ENCODE peak calls at places on chromosomes 6 and 20, in nine cellular contexts. Y, G, Q, X, B, S, T, A and H are unnamed samples.

GRCh38 chr6:42099340-42100028 is 42.9 kb downstream of the C6orf132 start:
- DNase-seq in S (no peak), B (no peak), Y (peak), A (peak), G (peak), T (no peak), Q (no peak), X (no peak), H (no peak)

GRCh38 chr6:105272783-105273182 is 93.0 kb upstream of the POPDC3 start:
- DNase-seq in Q (no peak), B (no peak), A (peak), T (no peak), S (peak), Y (peak), G (peak), X (peak), H (no peak)

GRCh38 chr6:40721252-40721936 is 134.2 kb upstream of the LRFN2 start:
- DNase-seq in X (no peak), Y (no peak), B (no peak), G (no peak), Q (no peak), A (no peak), S (no peak), T (no peak), H (no peak)

GRCh38 chr6:134421496-134421895 is 103.6 kb upstream of the SGK1 start:
- DNase-seq in B (no peak), X (no peak), T (no peak), Q (no peak), S (no peak), G (no peak), Y (peak), A (peak), H (no peak)

GRCh38 chr6:118476554-118476953 is 71.5 kb upstream of the PLN start:
- DNase-seq in T (no peak), S (no peak), G (no peak), A (no peak), Y (no peak), Q (no peak), X (no peak), B (no peak), H (no peak)

GRCh38 chr20:49569403-49570115 is 1.6 kb upstream of the PTGIS start:
- DNase-seq in Y (peak), X (peak), S (no peak), G (no peak), A (no peak), Q (no peak), T (no peak), B (no peak), H (no peak)

GRCh38 chr20:5612476-5613291 is 137.5 kb upstream of the SHLD1 start:
- DNase-seq in A (peak), S (no peak), X (no peak), Q (no peak), G (no peak), B (no peak), Y (peak), T (no peak), H (no peak)

GRCh38 chr6:3039384-3039783 is 28.9 kb upstream of the RIPK1 start:
- DNase-seq in A (no peak), B (no peak), Y (no peak), Q (no peak), S (no peak), X (no peak), T (no peak), G (no peak), H (no peak)

GRCh38 chr6:128364766-128365519 is 155.5 kb downstream of the PTPRK start:
- DNase-seq in Q (no peak), X (no peak), S (no peak), Y (peak), G (no peak), A (no peak), B (no peak), T (no peak), H (no peak)

GRCh38 chr6:126773122-126773805 is 345.2 kb upstream of the RSPO3 start:
- DNase-seq in S (no peak), Q (no peak), Y (no peak), X (no peak), A (peak), T (no peak), B (no peak), G (no peak), H (no peak)

GRCh38 chr6:5175195-5175594 is 85.6 kb downstream of the LYRM4 start:
- DNase-seq in Y (no peak), T (no peak), G (no peak), A (no peak), Q (no peak), S (peak), X (peak), B (no peak), H (no peak)

GRCh38 chr6:88380083-88380482 is 213.9 kb upstream of the CNR1 start:
- DNase-seq in T (peak), B (no peak), S (peak), Q (no peak), Y (peak), A (peak), X (no peak), G (peak), H (peak)

GRCh38 chr20:4613718-4614620 is 107.7 kb upstream of the PRND start:
- DNase-seq in G (peak), Q (peak), B (no peak), S (peak), Y (no peak), A (peak), T (no peak), X (peak), H (peak)

GRCh38 chr6:167697316-167697715 is 129.4 kb upstream of the AFDN start:
- DNase-seq in G (no peak), B (no peak), Y (no peak), T (no peak), Q (no peak), X (no peak), S (no peak), A (no peak), H (no peak)

GRCh38 chr6:1759877-1760276 is 150.2 kb downstream of the FOXC1 start:
- DNase-seq in S (no peak), Q (no peak), G (no peak), X (no peak), T (no peak), A (no peak), B (no peak), Y (no peak), H (no peak)

GRCh38 chr6:35328108-35328723 is 14.1 kb upstream of the PPARD start:
- DNase-seq in G (no peak), B (no peak), X (peak), S (no peak), Y (no peak), Q (no peak), T (no peak), A (no peak), H (no peak)

GRCh38 chr6:123925360-123925759 is 121.7 kb downstream of the NKAIN2 start:
- DNase-seq in S (no peak), A (peak), G (no peak), Q (no peak), Y (peak), B (no peak), X (no peak), T (no peak), H (no peak)

GRCh38 chr6:27672113-27672799 is 199.4 kb upstream of the ZNF184 start:
- DNase-seq in Q (no peak), S (peak), Y (peak), A (peak), T (no peak), B (no peak), X (peak), G (no peak), H (no peak)

GRCh38 chr6:71103150-71103549 is 146.3 kb upstream of the B3GAT2 start:
- DNase-seq in T (no peak), S (no peak), Q (no peak), Y (no peak), X (no peak), A (no peak), G (no peak), B (no peak), H (no peak)

GRCh38 chr6:116229287-116229913 is 24.5 kb downstream of the TSPYL4 start:
- DNase-seq in G (peak), Y (peak), X (peak), A (peak), B (peak), Q (no peak), T (peak), S (peak), H (peak)

GRCh38 chr6:12288844-12289654 is 1.1 kb upstream of the EDN1 start:
- DNase-seq in X (peak), T (no peak), S (peak), A (peak), Q (peak), Y (peak), G (peak), B (no peak), H (no peak)

GRCh38 chr6:35728663-35729348 is 8.0 kb upstream of the ARMC12 start:
- DNase-seq in X (no peak), S (no peak), Q (peak), A (no peak), G (peak), B (no peak), Y (no peak), T (peak), H (no peak)

GRCh38 chr6:24985313-24985712 is 49.6 kb upstream of the RIPOR2 start:
- DNase-seq in B (no peak), G (no peak), X (peak), Q (no peak), S (no peak), A (no peak), T (no peak), Y (no peak), H (no peak)

GRCh38 chr20:38973546-38974120 is 11.5 kb downstream of the DHX35 start:
- DNase-seq in Q (no peak), X (no peak), A (peak), G (peak), S (no peak), B (no peak), Y (peak), T (no peak), H (peak)

GRCh38 chr6:159972506-159973268 is 3.8 kb downstream of the IGF2R start:
- DNase-seq in S (no peak), Y (no peak), Q (no peak), X (no peak), G (no peak), T (no peak), B (no peak), A (no peak), H (no peak)

GRCh38 chr6:43115365-43115764 is 39.3 kb downstream of the PTK7 start:
- DNase-seq in A (no peak), Y (no peak), Q (no peak), X (no peak), S (no peak), B (no peak), T (no peak), G (no peak), H (no peak)

GRCh38 chr20:50320910-50321796 is 130.5 kb downstream of the CEBPB start:
- DNase-seq in B (peak), S (peak), A (peak), Y (peak), Q (no peak), G (peak), T (peak), X (peak), H (no peak)

GRCh38 chr20:10949930-10950783 is 276.4 kb upstream of the JAG1 start:
- DNase-seq in G (no peak), Y (no peak), B (no peak), T (no peak), A (no peak), X (no peak), S (no peak), Q (no peak), H (no peak)

GRCh38 chr6:6696867-6697531 is 108.5 kb downstream of the LY86 start:
- DNase-seq in T (no peak), X (peak), G (peak), S (peak), Y (peak), A (peak), B (no peak), Q (no peak), H (peak)

GRCh38 chr20:48777821-48778220 is 50.0 kb downstream of the PREX1 start:
- DNase-seq in S (no peak), G (no peak), B (no peak), T (no peak), Y (no peak), Q (no peak), X (no peak), A (no peak), H (no peak)

GRCh38 chr20:19812696-19813095 is 54.6 kb downstream of the RIN2 start:
- DNase-seq in Y (no peak), A (no peak), S (no peak), B (no peak), Q (no peak), G (no peak), T (no peak), X (no peak), H (no peak)

GRCh38 chr20:3405696-3406358 is 1.6 kb downstream of the DNAAF9 start:
- DNase-seq in B (no peak), T (no peak), A (peak), X (no peak), G (no peak), S (no peak), Y (no peak), Q (no peak), H (no peak)

GRCh38 chr6:35183281-35183680 is 30.5 kb upstream of the SCUBE3 start:
- DNase-seq in Q (no peak), T (no peak), S (no peak), G (no peak), X (no peak), B (no peak), A (no peak), Y (no peak), H (no peak)

GRCh38 chr20:835220-836045 is 1.9 kb downstream of the FAM110A start:
- DNase-seq in B (no peak), S (no peak), X (no peak), T (no peak), A (no peak), Q (no peak), Y (no peak), G (peak), H (no peak)

DNA sequence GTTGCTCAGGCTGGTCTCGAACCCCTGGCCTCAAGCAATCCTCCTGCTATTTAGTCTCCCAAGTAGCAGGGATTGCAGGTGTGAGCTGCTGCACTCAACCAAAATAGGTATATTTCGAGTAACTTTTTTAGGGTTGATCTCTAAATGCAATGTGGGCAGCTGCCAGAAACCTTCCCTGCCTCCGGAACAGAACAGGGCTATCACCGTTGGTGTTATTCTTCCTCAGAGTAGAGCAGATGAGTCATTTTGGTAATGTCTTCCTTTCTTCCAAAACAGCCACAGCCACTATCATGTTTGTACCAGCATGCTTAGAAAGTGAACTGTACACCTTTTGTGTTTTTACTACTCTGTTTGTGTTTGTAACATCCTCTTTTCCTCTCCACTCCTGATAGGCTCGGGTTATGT is 44.1 kb downstream of the SNX9 start:
- DNase-seq in G (no peak), Q (no peak), B (no peak), T (no peak), X (no peak), Y (peak), A (peak), S (no peak), H (no peak)
- H3K27ac ChIP-seq in G (no peak), Q (no peak), B (peak), T (no peak), X (no peak), Y (no peak), A (no peak), S (peak), H (peak)

GRCh38 chr6:161031721-161032495 is 40.3 kb downstream of the MAP3K4 start:
- DNase-seq in B (peak), X (no peak), G (no peak), S (no peak), Q (no peak), Y (peak), T (no peak), A (peak), H (no peak)

GRCh38 chr6:161035981-161036263 is 44.4 kb downstream of the MAP3K4 start:
- DNase-seq in Q (no peak), S (no peak), A (no peak), G (no peak), T (no peak), B (no peak), Y (no peak), X (no peak), H (no peak)

GRCh38 chr6:161037873-161038228 is 46.3 kb downstream of the MAP3K4 start:
- DNase-seq in T (no peak), G (no peak), Q (no peak), S (no peak), X (no peak), B (no peak), Y (no peak), A (no peak), H (no peak)

GRCh38 chr6:161035182-161035980 is 43.8 kb downstream of the MAP3K4 start:
- DNase-seq in Y (no peak), T (no peak), X (no peak), Q (no peak), S (no peak), G (no peak), B (no peak), A (no peak), H (no peak)

GRCh38 chr6:161033667-161034066 is 42.1 kb downstream of the MAP3K4 start:
- DNase-seq in Y (no peak), X (no peak), B (no peak), Q (no peak), G (no peak), T (no peak), A (no peak), S (no peak), H (no peak)
- TF ChIP-seq CTCF in Y (no peak), X (no peak), B (no peak), Q (no peak), G (no peak), T (no peak), A (no peak), S (no peak), H (no peak)

GRCh38 chr20:52804455-52804966 is 167.6 kb upstream of the TSHZ2 start:
- DNase-seq in Q (no peak), A (no peak), S (no peak), T (no peak), G (peak), B (no peak), X (no peak), Y (no peak), H (no peak)
- H3K27ac ChIP-seq in Q (no peak), A (no peak), S (no peak), T (no peak), G (no peak), B (no peak), X (no peak), Y (no peak), H (no peak)

GRCh38 chr20:35888659-35889058 is 65.6 kb downstream of the SCAND1 start:
- DNase-seq in B (no peak), A (peak), S (no peak), Q (no peak), T (no peak), Y (no peak), G (no peak), X (no peak), H (no peak)
- TF ChIP-seq CTCF in B (no peak), A (no peak), S (no peak), Q (no peak), T (no peak), Y (no peak), G (no peak), X (no peak), H (no peak)

GRCh38 chr6:29975561-29975907 is 33.2 kb downstream of the HLA-A start:
- DNase-seq in Q (no peak), G (no peak), B (no peak), X (no peak), Y (no peak), T (no peak), A (no peak), S (no peak), H (no peak)

GRCh38 chr6:29974901-29975560 is 32.7 kb downstream of the HLA-A start:
- DNase-seq in S (no peak), T (no peak), Y (no peak), Q (no peak), G (no peak), B (no peak), A (no peak), X (peak), H (no peak)

GRCh38 chr6:29976253-29976587 is 33.9 kb downstream of the HLA-A start:
- DNase-seq in B (no peak), X (no peak), G (no peak), T (no peak), Y (no peak), S (no peak), A (no peak), Q (no peak), H (no peak)

GRCh38 chr6:29976588-29977424 is 34.5 kb downstream of the HLA-A start:
- DNase-seq in Y (peak), X (peak), A (peak), T (peak), Q (no peak), B (no peak), S (peak), G (peak), H (peak)

DNA sequence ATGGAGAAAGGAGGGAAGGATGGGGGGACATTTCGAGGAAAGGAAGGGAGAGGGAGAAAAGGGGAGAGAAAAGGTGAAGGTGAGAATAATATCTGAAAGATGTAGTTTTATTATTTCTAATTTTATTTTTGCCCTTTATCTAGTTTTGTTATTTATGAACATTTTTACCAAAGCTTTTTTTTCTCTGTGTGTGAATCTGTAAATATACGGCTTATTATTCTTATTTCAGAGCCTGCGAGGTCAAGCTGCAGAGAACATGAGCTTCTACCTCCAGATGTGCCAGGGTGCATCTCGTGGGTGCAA is 35.0 kb downstream of the HLA-A start:
- DNase-seq in S (no peak), B (no peak), Q (no peak), Y (no peak), X (no peak), A (no peak), G (no peak), T (no peak), H (no peak)
- H3K27ac ChIP-seq in S (peak), B (no peak), Q (no peak), Y (peak), X (no peak), A (peak), G (peak), T (peak), H (peak)

GRCh38 chr20:58005581-58006345 is 222.7 kb downstream of the ANKRD60 start:
- DNase-seq in S (no peak), Y (no peak), X (no peak), B (no peak), Q (no peak), A (no peak), T (peak), G (no peak), H (no peak)
- TF ChIP-seq CTCF in S (no peak), Y (no peak), X (no peak), B (no peak), Q (no peak), A (no peak), T (no peak), G (no peak), H (no peak)

GRCh38 chr6:157151029-157151428 is 172.3 kb downstream of the TMEM242 start:
- DNase-seq in Q (no peak), T (no peak), Y (no peak), B (no peak), X (no peak), S (peak), G (no peak), A (no peak), H (no peak)

GRCh38 chr6:157150076-157150475 is 173.2 kb downstream of the TMEM242 start:
- DNase-seq in B (peak), G (no peak), T (no peak), A (peak), Q (no peak), S (no peak), X (no peak), Y (peak), H (no peak)

GRCh38 chr6:157152544-157152943 is 170.8 kb downstream of the TMEM242 start:
- DNase-seq in Q (no peak), T (no peak), X (no peak), S (no peak), Y (no peak), B (no peak), G (no peak), A (no peak), H (no peak)

GRCh38 chr6:157148391-157149323 is 174.7 kb downstream of the TMEM242 start:
- DNase-seq in T (peak), Y (peak), B (peak), X (no peak), G (peak), S (peak), A (peak), Q (no peak), H (peak)

GRCh38 chr6:157151989-157152388 is 171.3 kb downstream of the TMEM242 start:
- DNase-seq in X (no peak), T (no peak), S (no peak), Q (no peak), Y (peak), G (no peak), B (no peak), A (peak), H (no peak)
- H3K27ac ChIP-seq in X (no peak), T (no peak), S (peak), Q (no peak), Y (no peak), G (no peak), B (no peak), A (peak), H (no peak)